ENCODE peak calls at places on chromosomes 2 and 18, in five cellular contexts. I, L, T, E and R are unnamed samples.

GRCh38 chr2:131105950-131106801 is 1.0 kb downstream of the PLEKHB2 start:
- DNase-seq in I (peak), L (no peak), T (no peak), E (peak), R (peak)

GRCh38 chr18:12842459-12843380 is 41.3 kb downstream of the PTPN2 start:
- DNase-seq in I (no peak), L (no peak), T (no peak), E (no peak), R (no peak)

GRCh38 chr2:56474412-56475158 is 290.8 kb downstream of the CCDC85A start:
- DNase-seq in I (no peak), L (peak), T (no peak), E (no peak), R (no peak)

GRCh38 chr2:23480991-23481797 is 96.2 kb downstream of the KLHL29 start:
- DNase-seq in I (peak), L (no peak), T (peak), E (peak), R (peak)

GRCh38 chr2:112541315-112542122 is 746 bp upstream of the POLR1B start:
- DNase-seq in I (peak), L (peak), T (peak), E (peak), R (peak)

GRCh38 chr2:29528891-29529520 is 392.4 kb downstream of the ALK start:
- DNase-seq in I (peak), L (no peak), T (no peak), E (peak), R (peak)

GRCh38 chr2:84938194-84938879 is 32.6 kb upstream of the KCMF1 start:
- DNase-seq in I (no peak), L (no peak), T (no peak), E (no peak), R (no peak)

GRCh38 chr2:24453379-24454073 is 37.5 kb upstream of the NCOA1 start:
- DNase-seq in I (no peak), L (no peak), T (no peak), E (no peak), R (no peak)

GRCh38 chr2:73611193-73611592 is 31.0 kb downstream of the NAT8 start:
- DNase-seq in I (no peak), L (no peak), T (no peak), E (no peak), R (no peak)

GRCh38 chr2:120397362-120397811 is 51.5 kb downstream of the INHBB start:
- DNase-seq in I (peak), L (no peak), T (peak), E (no peak), R (peak)

GRCh38 chr2:18849841-18850578 is 260.6 kb upstream of the NT5C1B start:
- DNase-seq in I (peak), L (no peak), T (no peak), E (no peak), R (no peak)

GRCh38 chr18:58161659-58162058 is 117.6 kb downstream of the NEDD4L start:
- DNase-seq in I (no peak), L (no peak), T (no peak), E (no peak), R (no peak)

GRCh38 chr2:24421668-24422067 is 61.3 kb upstream of the ITSN2 start:
- DNase-seq in I (peak), L (no peak), T (no peak), E (no peak), R (no peak)

GRCh38 chr2:196977491-196977890 is 51.0 kb upstream of the PGAP1 start:
- DNase-seq in I (no peak), L (no peak), T (no peak), E (no peak), R (no peak)

GRCh38 chr2:219482674-219483405 is 15.9 kb upstream of the GMPPA start:
- DNase-seq in I (no peak), L (no peak), T (no peak), E (no peak), R (no peak)

GRCh38 chr2:70957838-70958237 is 20.6 kb upstream of the ANKRD53 start:
- DNase-seq in I (no peak), L (no peak), T (no peak), E (peak), R (no peak)

GRCh38 chr2:10398496-10398895 is 49.6 kb downstream of the ODC1 start:
- DNase-seq in I (no peak), L (no peak), T (no peak), E (peak), R (no peak)

GRCh38 chr2:28356095-28356911 is 36.4 kb upstream of the FOSL2 start:
- DNase-seq in I (peak), L (no peak), T (peak), E (peak), R (peak)

GRCh38 chr2:101673920-101674319 is 23.6 kb upstream of the MAP4K4 start:
- DNase-seq in I (no peak), L (no peak), T (no peak), E (no peak), R (no peak)

GRCh38 chr2:20421988-20422678 is 24.7 kb upstream of the RHOB start:
- DNase-seq in I (peak), L (no peak), T (peak), E (peak), R (peak)

GRCh38 chr2:223950448-223951347 is 5.6 kb upstream of the WDFY1 start:
- DNase-seq in I (no peak), L (peak), T (no peak), E (no peak), R (no peak)

GRCh38 chr2:110674620-110675555 is 3.0 kb downstream of the BUB1 start:
- DNase-seq in I (peak), L (peak), T (peak), E (no peak), R (no peak)